ENCODE peak calls at places on chromosomes 1 and 21, in five cellular contexts. Z is dorsolateral prefrontal cortex, F is IMR-90, P is thyroid gland, E is body of pancreas. V is an unnamed sample.

GRCh38 chr1:45010855-45011811 is at the start of gene HECTD3:
- DNase-seq in P (peak; percentile 77), E (peak; percentile 86), F (peak; percentile 71), Z (peak; percentile 89), V (peak; percentile 89)

GRCh38 chr1:10659218-10659617 is 137.2 kb downstream of the CASZ1 start:
- DNase-seq in E (no peak), P (no peak), F (no peak), Z (no peak), V (no peak)

GRCh38 chr21:34166468-34166867 is 93.1 kb downstream of the MRPS6 start:
- DNase-seq in E (no peak), Z (no peak), P (no peak), F (no peak), V (no peak)

GRCh38 chr1:56516539-56517252 is 62.7 kb downstream of the PLPP3 start:
- DNase-seq in E (peak; percentile 66), P (peak; percentile 59), F (peak; percentile 65), Z (no peak), V (peak; percentile 45)

GRCh38 chr1:198604973-198605372 is 33.9 kb upstream of the PTPRC start:
- DNase-seq in F (no peak), E (no peak), Z (no peak), P (no peak), V (no peak)

GRCh38 chr1:12478612-12478985 is 139.4 kb downstream of the DHRS3 start:
- DNase-seq in E (no peak), F (no peak), P (peak; percentile 32), Z (no peak), V (no peak)

GRCh38 chr1:28437924-28438699 is 67.7 kb upstream of the RCC1 start:
- DNase-seq in E (peak; percentile 78), Z (peak; percentile 51), F (peak; percentile 96), P (peak; percentile 95), V (no peak)

GRCh38 chr1:32299327-32299726 is 7.4 kb downstream of the HDAC1 start:
- DNase-seq in E (no peak), F (no peak), P (no peak), Z (no peak), V (no peak)

GRCh38 chr1:225882008-225882698 is at the start of gene TMEM63A:
- DNase-seq in Z (peak; percentile 91), E (peak; percentile 94), P (peak; percentile 95), F (peak; percentile 76), V (peak; percentile 97)

GRCh38 chr1:24929876-24930702 is at the start of gene RUNX3:
- DNase-seq in P (no peak), Z (no peak), E (no peak), F (no peak), V (peak; percentile 97)

GRCh38 chr1:243729956-243730355 is 120.1 kb downstream of the AKT3 start:
- DNase-seq in F (no peak), P (no peak), Z (no peak), E (no peak), V (no peak)

GRCh38 chr1:227895828-227896685 is 51.7 kb downstream of the WNT9A start:
- DNase-seq in F (peak; percentile 5), Z (peak; percentile 54), P (peak; percentile 1), E (peak; percentile 16), V (no peak)

GRCh38 chr1:193077991-193078390 is 18.6 kb downstream of the RO60 start:
- DNase-seq in P (no peak), Z (no peak), F (no peak), E (no peak), V (no peak)

GRCh38 chr1:154992721-154993571 is 440 bp upstream of the LENEP start:
- DNase-seq in E (peak; percentile 13), Z (peak; percentile 15), F (peak; percentile 58), P (no peak), V (no peak)

GRCh38 chr21:18760247-18760646 is 356.7 kb upstream of the TMPRSS15 start:
- DNase-seq in P (no peak), Z (no peak), F (no peak), E (no peak), V (no peak)

GRCh38 chr1:172745014-172745413 is 86.1 kb downstream of the FASLG start:
- DNase-seq in E (no peak), Z (no peak), P (no peak), F (peak; percentile 89), V (peak; percentile 47)

GRCh38 chr21:46191686-46192575 is 7.7 kb upstream of the SPATC1L start:
- DNase-seq in E (peak; percentile 9), F (no peak), Z (no peak), P (no peak), V (no peak)

GRCh38 chr1:8886589-8886988 is 8.1 kb upstream of the ENO1 start:
- DNase-seq in E (no peak), Z (no peak), F (no peak), P (no peak), V (no peak)

GRCh38 chr1:176656257-176656995 is 193.5 kb downstream of the PAPPA2 start:
- DNase-seq in E (peak; percentile 74), Z (no peak), P (no peak), F (peak; percentile 67), V (no peak)

GRCh38 chr1:200306954-200307754 is 102.7 kb downstream of the ZNF281 start:
- DNase-seq in P (no peak), F (peak; percentile 46), Z (no peak), E (peak; percentile 40), V (peak; percentile 54)

GRCh38 chr1:81128079-81128478 is 672.7 kb upstream of the ADGRL2 start:
- DNase-seq in F (no peak), E (no peak), Z (no peak), P (no peak), V (no peak)

GRCh38 chr1:81125672-81126071 is 675.1 kb upstream of the ADGRL2 start:
- DNase-seq in P (no peak), Z (no peak), E (no peak), F (peak; percentile 90), V (no peak)

GRCh38 chr1:81129366-81129765 is 671.4 kb upstream of the ADGRL2 start:
- DNase-seq in F (no peak), E (no peak), Z (no peak), P (no peak), V (no peak)

GRCh38 chr1:81121324-81121723 is 679.4 kb upstream of the ADGRL2 start:
- DNase-seq in P (no peak), E (no peak), Z (no peak), F (no peak), V (no peak)

GRCh38 chr1:81126989-81127571 is 673.7 kb upstream of the ADGRL2 start:
- DNase-seq in F (peak; percentile 49), E (peak; percentile 12), P (no peak), Z (no peak), V (no peak)
- TF ChIP-seq CTCF in F (no peak), E (no peak), P (no peak), Z (no peak), V (no peak)

DNA sequence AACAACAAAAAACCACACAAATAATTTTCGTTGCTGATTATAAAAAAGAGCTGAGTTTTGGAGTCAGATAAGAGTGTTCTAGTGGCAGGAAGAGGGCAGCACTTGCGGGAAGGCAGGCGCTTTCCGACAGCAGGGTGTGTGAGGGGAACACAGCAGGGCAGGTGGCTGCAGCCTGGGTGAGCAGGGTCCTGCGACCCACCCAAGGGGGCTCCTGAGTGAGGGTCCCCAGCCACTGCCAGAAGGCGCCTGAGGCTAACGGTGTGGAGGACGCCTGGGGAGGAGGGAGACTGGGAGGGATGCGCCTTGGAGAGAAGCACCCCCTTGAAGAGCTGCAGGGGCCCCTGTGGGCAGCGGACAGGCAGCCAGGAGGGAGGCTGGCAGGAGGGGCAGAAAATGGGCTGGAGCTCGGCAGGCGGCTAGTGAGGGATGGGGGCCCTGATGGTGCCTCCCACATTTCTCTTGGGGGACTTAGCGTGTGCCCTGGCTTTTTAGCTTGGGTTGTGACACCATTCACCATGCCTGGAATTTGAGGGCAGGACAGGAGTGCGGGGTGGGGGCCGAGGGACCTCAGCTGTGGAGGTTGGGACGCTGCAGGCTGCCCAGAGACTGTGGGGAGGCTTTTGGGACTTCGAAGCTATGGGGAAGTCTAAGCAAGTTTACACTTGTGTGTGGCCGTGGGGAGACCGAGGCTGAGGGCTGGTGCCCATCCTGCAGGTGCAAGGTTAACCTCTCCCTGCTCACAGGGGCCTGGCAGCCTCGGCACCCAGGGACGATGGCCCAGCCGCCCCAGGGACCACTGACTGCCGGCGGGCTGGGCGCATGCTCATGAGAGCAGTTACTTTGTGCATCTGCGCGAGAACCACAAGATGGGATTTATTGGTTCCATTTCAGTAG is 111.4 kb downstream of the SIK1 start:
- DNase-seq in E (no peak), F (no peak), Z (no peak), P (no peak), V (no peak)
- TF ChIP-seq CTCF in E (no peak), F (no peak), Z (no peak), P (no peak), V (no peak)

GRCh38 chr21:20999567-21000169 is 1.5 kb downstream of the NCAM2 start:
- DNase-seq in P (peak; percentile 7), Z (no peak), E (no peak), F (peak; percentile 49), V (peak; percentile 46)
- TF ChIP-seq CTCF in P (peak; percentile 56), Z (peak; percentile 88), E (peak; percentile 69), F (peak; percentile 89), V (peak; percentile 44)

GRCh38 chr1:115790846-115791245 is 22.3 kb upstream of the CASQ2 start:
- DNase-seq in Z (no peak), F (no peak), E (no peak), P (no peak), V (no peak)
- TF ChIP-seq CTCF in Z (no peak), F (no peak), E (no peak), P (no peak), V (no peak)

GRCh38 chr1:22654692-22655091 is 1.7 kb downstream of the C1QB start:
- DNase-seq in F (no peak), P (no peak), Z (no peak), E (no peak), V (no peak)
- TF ChIP-seq CTCF in F (no peak), P (no peak), Z (no peak), E (no peak), V (no peak)

DNA sequence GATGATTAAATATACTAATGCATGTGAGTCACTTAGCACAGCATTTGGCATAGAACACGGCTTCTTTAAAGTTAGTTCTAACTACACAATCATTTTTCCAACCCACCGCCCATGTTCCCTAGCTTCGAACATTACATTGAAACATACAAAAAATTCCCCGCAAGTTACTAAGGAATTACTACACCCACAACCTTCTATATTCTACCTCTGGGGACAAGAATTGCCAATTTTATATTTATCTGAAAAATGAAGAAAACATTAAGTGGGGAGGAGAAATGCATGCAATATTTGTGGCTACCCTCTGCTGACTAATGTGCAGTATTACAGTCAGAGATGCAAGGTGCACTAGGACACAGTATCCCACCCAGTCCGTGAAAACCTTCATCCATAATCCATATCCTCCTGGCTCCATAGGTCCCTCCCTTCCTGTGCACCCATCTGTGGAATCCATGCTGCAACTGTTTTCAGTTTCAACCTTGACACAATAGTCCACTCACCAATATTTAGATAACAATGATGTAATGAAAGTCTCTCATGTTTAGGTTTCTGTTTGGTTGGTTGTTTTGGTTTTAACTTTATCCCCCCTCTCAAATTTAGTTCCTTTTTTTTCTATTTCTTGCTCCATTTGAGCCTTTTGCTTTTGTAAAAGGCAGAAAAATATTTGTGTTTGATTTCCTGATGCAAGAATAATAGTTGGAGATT is 31.6 kb downstream of the RGS5 start:
- DNase-seq in F (peak; percentile 47), Z (no peak), P (no peak), E (no peak), V (no peak)
- TF ChIP-seq CTCF in F (peak; percentile 51), Z (no peak), P (no peak), E (no peak), V (no peak)